ENCODE peak calls at places on chromosomes 16 and 17, in seven cellular contexts. J is dermis microvascular lymphatic vessel endothelial cell; B is iPS DF 6.9; K is activated CD8-positive, alpha-beta memory T cell treated with anti-CD3 and anti-CD28 coated beads for 1 hour; S is heart left ventricle; L is breast epithelium; M is cardiac muscle cell. F is an unnamed sample.
A peak's percentile ranks its signal among the peaks of the same experiment; 100 is the strongest.

GRCh38 chr16:81076566-81077076 is 417 bp downstream of the C16orf46 start:
- DNase-seq in J (peak; percentile 67), B (no peak), K (peak; percentile 86), S (peak; percentile 91), L (peak; percentile 82), M (peak; percentile 85), F (peak; percentile 82)

GRCh38 chr16:69311115-69311532 is at the start of gene VPS4A:
- DNase-seq in J (peak; percentile 90), B (peak; percentile 81), K (peak; percentile 97), S (peak; percentile 96), L (peak; percentile 94), M (peak; percentile 98), F (peak; percentile 91)

GRCh38 chr17:75153854-75154194 is 488 bp downstream of the JPT1 start:
- DNase-seq in J (no peak), B (no peak), K (no peak), S (peak; percentile 22), L (no peak), M (no peak), F (no peak)

GRCh38 chr17:20092292-20092867 is 83.2 kb downstream of the SPECC1 start:
- DNase-seq in J (no peak), B (no peak), K (no peak), S (no peak), L (no peak), M (no peak), F (peak; percentile 10)

GRCh38 chr17:80855968-80856862 is 135.4 kb upstream of the CHMP6 start:
- DNase-seq in J (peak; percentile 93), B (no peak), K (peak; percentile 52), S (no peak), L (peak; percentile 70), M (peak; percentile 89), F (peak; percentile 98)

GRCh38 chr17:44906010-44906646 is 6.9 kb upstream of the EFTUD2 start:
- DNase-seq in J (no peak), B (no peak), K (no peak), S (no peak), L (no peak), M (peak; percentile 89), F (peak; percentile 97)

GRCh38 chr16:85384831-85385462 is 228.2 kb upstream of the GSE1 start:
- DNase-seq in J (no peak), B (no peak), K (no peak), S (peak; percentile 12), L (peak; percentile 82), M (no peak), F (no peak)

GRCh38 chr17:69066482-69066881 is 5.8 kb upstream of the ABCA9 start:
- DNase-seq in J (no peak), B (no peak), K (no peak), S (no peak), L (no peak), M (no peak), F (no peak)

GRCh38 chr16:47143677-47144558 is at the start of gene NETO2:
- DNase-seq in J (no peak), B (no peak), K (peak; percentile 44), S (peak; percentile 60), L (peak; percentile 22), M (peak; percentile 68), F (peak; percentile 65)

GRCh38 chr17:36131931-36132330 is 28.3 kb downstream of the CCL4 start:
- DNase-seq in J (no peak), B (no peak), K (no peak), S (no peak), L (no peak), M (no peak), F (no peak)

GRCh38 chr17:77531002-77531401 is 390.2 kb downstream of the SEC14L1 start:
- DNase-seq in J (no peak), B (no peak), K (no peak), S (no peak), L (no peak), M (no peak), F (no peak)

GRCh38 chr16:11632455-11632921 is 35.8 kb upstream of the SNN start:
- DNase-seq in J (no peak), B (no peak), K (no peak), S (peak; percentile 68), L (peak; percentile 67), M (peak; percentile 93), F (peak; percentile 50)

GRCh38 chr17:59815965-59816364 is 76.8 kb downstream of the TUBD1 start:
- DNase-seq in J (no peak), B (no peak), K (no peak), S (no peak), L (no peak), M (peak; percentile 63), F (no peak)

GRCh38 chr17:79950306-79950705 is 85.4 kb downstream of the TBC1D16 start:
- DNase-seq in J (no peak), B (no peak), K (no peak), S (no peak), L (no peak), M (no peak), F (no peak)

GRCh38 chr16:20849587-20850390 is 43.5 kb downstream of the REXO5 start:
- DNase-seq in J (peak; percentile 58), B (peak; percentile 45), K (peak; percentile 41), S (peak; percentile 60), L (peak; percentile 57), M (peak; percentile 77), F (peak; percentile 58)

GRCh38 chr17:15981208-15981607 is 18.3 kb downstream of the ZSWIM7 start:
- DNase-seq in J (no peak), B (no peak), K (no peak), S (no peak), L (no peak), M (no peak), F (no peak)

GRCh38 chr16:85172465-85173071 is 60.3 kb upstream of the CIBAR2 start:
- DNase-seq in J (peak; percentile 63), B (no peak), K (no peak), S (peak; percentile 59), L (no peak), M (no peak), F (peak; percentile 48)

GRCh38 chr17:59154335-59154720 is 658 bp downstream of the SKA2 start:
- DNase-seq in J (no peak), B (no peak), K (no peak), S (no peak), L (peak; percentile 26), M (peak; percentile 62), F (peak; percentile 70)

GRCh38 chr17:72761431-72761830 is 331.1 kb downstream of the SLC39A11 start:
- DNase-seq in J (no peak), B (no peak), K (no peak), S (no peak), L (no peak), M (no peak), F (no peak)

GRCh38 chr17:77664097-77664729 is 294.3 kb upstream of the TNRC6C start:
- DNase-seq in J (no peak), B (no peak), K (no peak), S (no peak), L (no peak), M (no peak), F (no peak)

GRCh38 chr17:82300707-82301270 is 16.6 kb downstream of the CD7 start:
- DNase-seq in J (peak; percentile 26), B (no peak), K (peak; percentile 62), S (peak; percentile 71), L (peak; percentile 67), M (peak; percentile 76), F (no peak)

GRCh38 chr17:27321372-27321771 is 27.5 kb downstream of the WSB1 start:
- DNase-seq in J (no peak), B (no peak), K (no peak), S (no peak), L (no peak), M (no peak), F (no peak)

GRCh38 chr16:9027070-9027799 is 63.5 kb upstream of the USP7 start:
- DNase-seq in J (no peak), B (no peak), K (no peak), S (no peak), L (no peak), M (no peak), F (no peak)

GRCh38 chr16:66521951-66522771 is 27.8 kb downstream of the TK2 start:
- DNase-seq in J (no peak), B (no peak), K (peak; percentile 79), S (peak; percentile 54), L (peak; percentile 67), M (peak; percentile 83), F (peak; percentile 99)

GRCh38 chr17:76202516-76202915 is 37.8 kb downstream of the RNF157 start:
- DNase-seq in J (no peak), B (no peak), K (no peak), S (no peak), L (no peak), M (no peak), F (peak; percentile 40)

GRCh38 chr16:28108590-28109247 is 45.2 kb upstream of the GSG1L start:
- DNase-seq in J (no peak), B (no peak), K (no peak), S (no peak), L (no peak), M (no peak), F (no peak)

GRCh38 chr17:33802349-33803272 is 452.5 kb upstream of the CCL2 start:
- DNase-seq in J (no peak), B (no peak), K (no peak), S (no peak), L (peak; percentile 26), M (no peak), F (no peak)

GRCh38 chr17:77827039-77827438 is 131.5 kb upstream of the TNRC6C start:
- DNase-seq in J (no peak), B (no peak), K (no peak), S (no peak), L (no peak), M (no peak), F (no peak)

GRCh38 chr16:66899945-66900688 is 18.6 kb downstream of the CDH16 start:
- DNase-seq in J (no peak), B (no peak), K (no peak), S (peak; percentile 77), L (peak; percentile 28), M (peak; percentile 84), F (peak; percentile 94)

GRCh38 chr16:68357521-68357922 is 46.7 kb downstream of the PRMT7 start:
- DNase-seq in J (no peak), B (no peak), K (no peak), S (no peak), L (no peak), M (no peak), F (no peak)

GRCh38 chr17:869567-870530 is 87.7 kb downstream of the MRM3 start:
- DNase-seq in J (no peak), B (no peak), K (no peak), S (no peak), L (peak; percentile 61), M (peak; percentile 42), F (peak; percentile 87)

GRCh38 chr16:86076606-86077005 is 177.6 kb downstream of the IRF8 start:
- DNase-seq in J (no peak), B (no peak), K (no peak), S (no peak), L (no peak), M (no peak), F (no peak)

GRCh38 chr16:87057291-87057881 is 259.8 kb downstream of the C16orf95 start:
- DNase-seq in J (no peak), B (no peak), K (no peak), S (no peak), L (no peak), M (no peak), F (no peak)

GRCh38 chr17:56290486-56291118 is 137.3 kb downstream of the ANKFN1 start:
- DNase-seq in J (no peak), B (no peak), K (no peak), S (no peak), L (no peak), M (no peak), F (peak; percentile 35)

GRCh38 chr16:79307214-79307613 is 293.3 kb downstream of the MAF start:
- DNase-seq in J (no peak), B (no peak), K (no peak), S (peak; percentile 52), L (peak; percentile 21), M (no peak), F (no peak)

GRCh38 chr17:6638046-6638908 is 2.2 kb downstream of the KIAA0753 start:
- DNase-seq in J (no peak), B (no peak), K (no peak), S (no peak), L (no peak), M (no peak), F (no peak)

GRCh38 chr16:70255584-70255983 is 3.8 kb upstream of the EXOSC6 start:
- DNase-seq in J (no peak), B (no peak), K (no peak), S (no peak), L (no peak), M (no peak), F (no peak)

GRCh38 chr16:77956231-77956630 is 66.1 kb upstream of the CLEC3A start:
- DNase-seq in J (no peak), B (no peak), K (no peak), S (no peak), L (no peak), M (no peak), F (no peak)

F was measured in M059J.